ENCODE peak calls at places on chromosome 17, in five cellular contexts. H, R, I, N and U are unnamed samples.

GRCh38 chr17:48647964-48648245 is 21.7 kb upstream of the HOXB9 start:
- DNase-seq in I (no peak), H (no peak), N (no peak), R (no peak), U (no peak)

GRCh38 chr17:52209507-52209906 is 51.0 kb upstream of the CA10 start:
- DNase-seq in R (no peak), H (no peak), I (no peak), N (no peak), U (no peak)

GRCh38 chr17:65743313-65743665 is 181.8 kb upstream of the AXIN2 start:
- DNase-seq in N (no peak), R (no peak), I (no peak), H (no peak), U (no peak)

GRCh38 chr17:32487460-32488176 is 825 bp downstream of the CDK5R1 start:
- DNase-seq in H (no peak), I (no peak), N (peak), R (no peak), U (peak)

GRCh38 chr17:21283482-21284318 is 811 bp upstream of the MAP2K3 start:
- DNase-seq in R (no peak), N (no peak), H (peak), I (peak), U (no peak)

GRCh38 chr17:15381707-15382106 is 40.3 kb upstream of the TEKT3 start:
- DNase-seq in I (no peak), H (no peak), R (no peak), N (no peak), U (no peak)

GRCh38 chr17:3316836-3317235 is 18.7 kb upstream of the OR3A1 start:
- DNase-seq in N (no peak), I (no peak), H (no peak), R (no peak), U (no peak)

GRCh38 chr17:13833921-13834320 is 232.2 kb upstream of the HS3ST3A1 start:
- DNase-seq in R (no peak), I (no peak), N (no peak), H (no peak), U (no peak)

GRCh38 chr17:34414338-34414737 is 51.3 kb upstream of the CCL1 start:
- DNase-seq in N (no peak), I (no peak), R (no peak), H (no peak), U (no peak)

GRCh38 chr17:35879748-35880654 is at the start of gene CCL5:
- DNase-seq in R (peak), I (no peak), N (no peak), H (no peak), U (no peak)

GRCh38 chr17:15081008-15081407 is 184.1 kb downstream of the PMP22 start:
- DNase-seq in I (no peak), R (no peak), N (no peak), H (no peak), U (no peak)

GRCh38 chr17:41394254-41395016 is 3.0 kb downstream of the KRT31 start:
- DNase-seq in H (peak), I (no peak), N (no peak), R (no peak), U (no peak)

GRCh38 chr17:44219636-44220210 is at the start of gene UBTF:
- DNase-seq in R (peak), N (peak), H (no peak), I (peak), U (peak)

GRCh38 chr17:31579265-31579664 is 187.8 kb downstream of the RAB11FIP4 start:
- DNase-seq in H (no peak), R (no peak), I (no peak), N (no peak), U (no peak)

GRCh38 chr17:39598047-39598481 is 9.7 kb downstream of the NEUROD2 start:
- DNase-seq in N (no peak), I (no peak), R (no peak), H (no peak), U (no peak)

GRCh38 chr17:3828151-3828851 is 17.7 kb downstream of the NCBP3 start:
- DNase-seq in R (no peak), I (no peak), H (no peak), N (no peak), U (no peak)

GRCh38 chr17:35731239-35731931 is at the start of gene RASL10B:
- DNase-seq in R (no peak), N (peak), I (peak), H (no peak), U (peak)

GRCh38 chr17:48544356-48545021 is 420 bp downstream of the HOXB2 start:
- DNase-seq in I (peak), N (no peak), H (peak), R (no peak), U (no peak)

GRCh38 chr17:55037828-55038227 is 69.3 kb downstream of the STXBP4 start:
- DNase-seq in I (no peak), H (no peak), R (peak), N (no peak), U (no peak)

GRCh38 chr17:55298111-55298510 is 33.4 kb downstream of the HLF start:
- DNase-seq in N (no peak), R (no peak), I (no peak), H (no peak), U (no peak)

GRCh38 chr17:47698749-47699535 is 5.0 kb downstream of the TBKBP1 start:
- DNase-seq in N (peak), R (peak), H (no peak), I (peak), U (peak)

GRCh38 chr17:70029019-70029767 is 45.8 kb upstream of the KCNJ16 start:
- DNase-seq in R (no peak), I (no peak), H (no peak), N (no peak), U (peak)

GRCh38 chr17:76597156-76598003 is 11.7 kb upstream of the ST6GALNAC2 start:
- DNase-seq in R (no peak), H (peak), I (no peak), N (no peak), U (no peak)

GRCh38 chr17:55177159-55177913 is 87.4 kb upstream of the HLF start:
- DNase-seq in I (no peak), R (no peak), N (peak), H (no peak), U (no peak)

GRCh38 chr17:59618894-59619312 is 792 bp upstream of the CLTC start:
- DNase-seq in H (no peak), I (no peak), R (peak), N (peak), U (peak)

GRCh38 chr17:60920107-60920506 is 242.5 kb downstream of the BCAS3 start:
- DNase-seq in N (no peak), H (no peak), R (no peak), I (no peak), U (no peak)

GRCh38 chr17:29102046-29102445 is 59.1 kb downstream of the PIPOX start:
- DNase-seq in H (no peak), R (no peak), N (peak), I (no peak), U (no peak)

GRCh38 chr17:68122587-68122986 is 87.1 kb downstream of the KPNA2 start:
- DNase-seq in N (no peak), I (no peak), R (no peak), H (no peak), U (no peak)

GRCh38 chr17:48756816-48757215 is 28.3 kb upstream of the HOXB13 start:
- DNase-seq in R (no peak), N (no peak), I (no peak), H (no peak), U (no peak)

GRCh38 chr17:75345514-75346167 is 56.4 kb upstream of the SLC25A19 start:
- DNase-seq in I (no peak), H (no peak), N (no peak), R (no peak), U (no peak)

GRCh38 chr17:61551255-61551742 is 39.7 kb downstream of the NACA2 start:
- DNase-seq in H (no peak), N (no peak), I (no peak), R (peak), U (no peak)

GRCh38 chr17:31269178-31269577 is 27.9 kb downstream of the OMG start:
- DNase-seq in R (no peak), I (no peak), H (no peak), N (no peak), U (no peak)

GRCh38 chr17:40602445-40603443 is 37.5 kb upstream of the CCR7 start:
- DNase-seq in N (no peak), I (no peak), R (no peak), H (no peak), U (no peak)

GRCh38 chr17:36132421-36132831 is 28.8 kb downstream of the CCL4 start:
- DNase-seq in N (no peak), R (no peak), H (no peak), I (no peak), U (no peak)

GRCh38 chr17:75565618-75566017 is 22.0 kb upstream of the MYO15B start:
- DNase-seq in R (no peak), N (no peak), H (no peak), I (no peak), U (no peak)

GRCh38 chr17:40417258-40417608 is 463 bp downstream of the TOP2A start:
- DNase-seq in H (no peak), I (no peak), N (peak), R (peak), U (peak)

DNA sequence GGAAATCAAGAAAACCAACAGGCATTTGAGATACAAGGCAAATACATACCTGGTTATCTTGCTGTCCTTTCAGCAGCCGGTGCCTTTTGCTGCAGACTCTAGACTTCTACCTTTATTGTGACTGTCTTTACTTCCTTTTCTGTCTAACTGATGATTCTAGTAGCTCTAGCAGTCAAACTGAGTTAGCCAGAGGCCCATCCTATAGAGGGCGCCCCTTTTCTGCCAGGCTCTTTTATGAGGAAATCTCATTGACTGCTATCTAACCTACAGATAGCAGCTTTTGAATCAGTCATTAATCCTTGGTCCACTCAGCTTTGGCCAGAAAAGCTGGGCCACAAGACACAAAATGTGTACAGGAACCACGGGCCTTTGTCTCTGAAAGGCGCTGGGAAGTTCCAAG is 87.5 kb upstream of the WSB1 start:
- DNase-seq in I (no peak), N (peak), R (no peak), H (no peak), U (no peak)
- TF ChIP-seq CTCF in I (no peak), N (peak), R (peak), H (no peak), U (peak)

GRCh38 chr17:50050431-50051032 is 5.4 kb upstream of the ITGA3 start:
- DNase-seq in N (no peak), I (no peak), H (no peak), R (no peak), U (no peak)
- H3K4me3 ChIP-seq in N (no peak), I (no peak), H (no peak), R (no peak), U (no peak)

GRCh38 chr17:63436523-63437110 is 9.5 kb downstream of the CYB561 start:
- DNase-seq in N (peak), H (no peak), I (no peak), R (no peak), U (no peak)
- TF ChIP-seq CTCF in N (peak), H (no peak), I (no peak), R (no peak), U (no peak)

GRCh38 chr17:50373705-50374104 is 676 bp downstream of the EME1 start:
- DNase-seq in N (no peak), R (no peak), H (no peak), I (no peak), U (no peak)
- H3K4me3 ChIP-seq in N (peak), R (peak), H (no peak), I (no peak), U (peak)

GRCh38 chr17:8345052-8345690 is 5.5 kb downstream of the ODF4 start:
- DNase-seq in N (no peak), I (no peak), H (no peak), R (no peak), U (no peak)

GRCh38 chr17:8345951-8346665 is 6.5 kb downstream of the ODF4 start:
- DNase-seq in H (peak), R (no peak), N (no peak), I (no peak), U (no peak)

GRCh38 chr17:8354196-8354595 is 14.6 kb downstream of the ODF4 start:
- DNase-seq in R (no peak), H (no peak), N (no peak), I (no peak), U (no peak)

GRCh38 chr17:8353736-8354135 is 14.1 kb downstream of the ODF4 start:
- DNase-seq in I (no peak), H (no peak), N (no peak), R (no peak), U (no peak)

GRCh38 chr17:8350339-8350738 is 10.7 kb downstream of the ODF4 start:
- DNase-seq in I (no peak), H (no peak), R (no peak), N (no peak), U (no peak)
- TF ChIP-seq CTCF in I (no peak), H (no peak), R (no peak), N (no peak), U (no peak)

GRCh38 chr17:181213-182163 is at the start of gene DOC2B:
- DNase-seq in N (peak), R (no peak), H (no peak), I (peak), U (peak)
- H3K4me3 ChIP-seq in N (peak), R (no peak), H (peak), I (peak), U (peak)

GRCh38 chr17:64150237-64151015 is 20.5 kb upstream of the ERN1 start:
- DNase-seq in I (peak), R (peak), H (no peak), N (no peak), U (no peak)

GRCh38 chr17:64149196-64149595 is 19.3 kb upstream of the ERN1 start:
- DNase-seq in H (no peak), N (no peak), I (no peak), R (no peak), U (no peak)

GRCh38 chr17:64147110-64148016 is 17.4 kb upstream of the ERN1 start:
- DNase-seq in I (no peak), R (peak), N (no peak), H (no peak), U (peak)

GRCh38 chr17:64148017-64148631 is 18.2 kb upstream of the ERN1 start:
- DNase-seq in N (peak), R (no peak), H (no peak), I (no peak), U (no peak)

GRCh38 chr17:64148699-64149098 is 18.8 kb upstream of the ERN1 start:
- DNase-seq in R (no peak), H (no peak), N (no peak), I (peak), U (no peak)
- TF ChIP-seq CTCF in R (no peak), H (no peak), N (peak), I (peak), U (no peak)

GRCh38 chr17:42422412-42422957 is 571 bp downstream of the CAVIN1 start:
- DNase-seq in N (peak), R (peak), H (no peak), I (peak), U (no peak)

GRCh38 chr17:42421479-42422332 is 1.4 kb downstream of the CAVIN1 start:
- DNase-seq in I (peak), H (no peak), R (no peak), N (no peak), U (peak)

GRCh38 chr17:42423766-42424165 is 710 bp upstream of the CAVIN1 start:
- DNase-seq in H (no peak), I (no peak), N (no peak), R (no peak), U (no peak)

GRCh38 chr17:42424991-42425610 is 2.0 kb upstream of the CAVIN1 start:
- DNase-seq in H (no peak), I (no peak), N (no peak), R (no peak), U (no peak)

DNA sequence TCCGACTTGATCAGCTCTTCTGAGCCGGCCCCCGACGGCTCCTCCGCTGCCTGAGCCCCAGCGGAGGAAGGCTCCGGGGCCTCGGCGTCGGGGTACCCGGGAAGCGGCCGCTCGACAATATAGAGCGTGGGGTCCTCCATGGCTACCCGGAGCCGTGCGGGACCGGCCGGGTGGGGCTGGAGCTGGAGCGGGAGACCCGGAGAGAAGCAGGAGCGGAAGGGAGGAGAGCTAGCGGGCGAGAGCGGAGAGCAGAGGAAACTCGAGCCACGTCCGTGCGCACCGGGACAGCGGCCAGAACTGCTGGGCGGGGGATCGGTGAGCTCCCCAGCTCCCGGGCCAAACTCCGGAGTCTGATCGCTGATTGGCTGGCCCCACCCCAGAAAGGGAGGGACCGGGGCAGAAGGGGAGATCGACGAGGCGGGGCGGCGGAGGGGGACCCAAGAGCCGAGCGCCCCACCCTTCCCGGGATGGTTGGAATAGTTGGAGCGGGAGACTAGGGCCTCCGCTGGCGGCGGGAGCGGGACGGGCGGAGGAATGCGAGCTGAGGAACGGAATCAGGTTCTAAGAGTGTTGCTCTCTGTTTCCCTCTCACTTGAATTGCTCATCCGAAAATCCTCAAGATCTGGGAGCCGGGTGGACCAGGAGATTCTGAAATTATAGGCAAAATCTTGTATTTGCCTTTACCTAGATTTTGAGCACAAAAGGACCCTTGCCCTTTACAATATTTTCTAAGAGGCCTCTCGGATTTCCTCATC is at the start of gene CAVIN1:
- DNase-seq in R (no peak), N (no peak), H (peak), I (peak), U (peak)
- H3K4me3 ChIP-seq in R (peak), N (peak), H (peak), I (peak), U (peak)